ENCODE peak calls at places on chromosomes 12 and 14, in four cellular contexts. One of them, this sample, is unnamed.

GRCh38 chr12:40583743-40584142 is 108.5 kb upstream of the CNTN1 start:
- DNase-seq in activated CD8-positive, alpha-beta memory T cell treated with anti-CD3 and anti-CD28 coated beads for 24 hours: no peak
- DNase-seq in endothelial cell: no peak
- DNase-seq in foreskin keratinocyte: no peak
- DNase-seq in this sample: no peak

GRCh38 chr14:100593751-100594624 is 6.8 kb upstream of the BEGAIN start:
- DNase-seq in endothelial cell: no peak
- DNase-seq in activated CD8-positive, alpha-beta memory T cell treated with anti-CD3 and anti-CD28 coated beads for 24 hours: no peak
- DNase-seq in foreskin keratinocyte: no peak
- DNase-seq in this sample: no peak

GRCh38 chr12:27148791-27149190 is 66.4 kb upstream of the C12orf71 start:
- DNase-seq in activated CD8-positive, alpha-beta memory T cell treated with anti-CD3 and anti-CD28 coated beads for 24 hours: no peak
- DNase-seq in endothelial cell: no peak
- DNase-seq in foreskin keratinocyte: no peak
- DNase-seq in this sample: no peak

GRCh38 chr12:7884687-7885086 is 12.0 kb upstream of the SLC2A14 start:
- DNase-seq in activated CD8-positive, alpha-beta memory T cell treated with anti-CD3 and anti-CD28 coated beads for 24 hours: no peak
- DNase-seq in endothelial cell: no peak
- DNase-seq in foreskin keratinocyte: no peak
- DNase-seq in this sample: no peak

GRCh38 chr12:61879229-61879628 is 381.0 kb upstream of the USP15 start:
- DNase-seq in foreskin keratinocyte: no peak
- DNase-seq in endothelial cell: no peak
- DNase-seq in activated CD8-positive, alpha-beta memory T cell treated with anti-CD3 and anti-CD28 coated beads for 24 hours: no peak
- DNase-seq in this sample: no peak

GRCh38 chr12:2622460-2622859 is 172.3 kb upstream of the FKBP4 start:
- DNase-seq in endothelial cell: no peak
- DNase-seq in activated CD8-positive, alpha-beta memory T cell treated with anti-CD3 and anti-CD28 coated beads for 24 hours: no peak
- DNase-seq in foreskin keratinocyte: no peak
- DNase-seq in this sample: no peak

GRCh38 chr12:89707992-89708792 is 446 bp downstream of the ATP2B1 start:
- DNase-seq in activated CD8-positive, alpha-beta memory T cell treated with anti-CD3 and anti-CD28 coated beads for 24 hours: no peak
- DNase-seq in endothelial cell: peak
- DNase-seq in foreskin keratinocyte: no peak
- DNase-seq in this sample: peak

GRCh38 chr14:76073732-76074131 is 78.0 kb upstream of the GPATCH2L start:
- DNase-seq in activated CD8-positive, alpha-beta memory T cell treated with anti-CD3 and anti-CD28 coated beads for 24 hours: no peak
- DNase-seq in foreskin keratinocyte: no peak
- DNase-seq in endothelial cell: no peak
- DNase-seq in this sample: no peak

GRCh38 chr12:131641315-131641714 is 69.6 kb upstream of the SFSWAP start:
- DNase-seq in endothelial cell: no peak
- DNase-seq in activated CD8-positive, alpha-beta memory T cell treated with anti-CD3 and anti-CD28 coated beads for 24 hours: no peak
- DNase-seq in foreskin keratinocyte: no peak
- DNase-seq in this sample: no peak

GRCh38 chr12:111393700-111394275 is 11.9 kb upstream of the SH2B3 start:
- DNase-seq in endothelial cell: no peak
- DNase-seq in foreskin keratinocyte: no peak
- DNase-seq in activated CD8-positive, alpha-beta memory T cell treated with anti-CD3 and anti-CD28 coated beads for 24 hours: peak
- DNase-seq in this sample: peak

This sample was measured in lower leg skin.